ENCODE peak calls at places on chromosomes 11 and 22, in seven cellular contexts. Y is WTC11, Q is neural progenitor cell, E is K562, D is heart right ventricle, T is choroid plexus epithelial cell, L is BJ. G is an unnamed sample.

GRCh38 chr11:73705053-73705452 is 55.8 kb downstream of the RAB6A start:
- DNase-seq in Y (no peak), Q (no peak), E (no peak), D (no peak), T (no peak), L (no peak), G (no peak)

GRCh38 chr22:48156603-48157355 is 1394.3 kb downstream of the TBC1D22A start:
- DNase-seq in Y (no peak), Q (no peak), E (no peak), D (no peak), T (no peak), L (no peak), G (no peak)

GRCh38 chr22:32661737-32662586 is 139.5 kb upstream of the TIMP3 start:
- DNase-seq in Y (no peak), Q (no peak), E (no peak), D (no peak), T (no peak), L (peak; percentile 72), G (no peak)

GRCh38 chr11:75440960-75441803 is 8.2 kb upstream of the KLHL35 start:
- DNase-seq in Y (no peak), Q (no peak), E (no peak), D (no peak), T (no peak), L (no peak), G (no peak)

GRCh38 chr22:20605328-20605727 is 97.9 kb downstream of the MED15 start:
- DNase-seq in Y (no peak), Q (no peak), E (no peak), D (no peak), T (no peak), L (no peak), G (no peak)

GRCh38 chr22:27686534-27686933 is 115.0 kb downstream of the MN1 start:
- DNase-seq in Y (no peak), Q (no peak), E (no peak), D (peak; percentile 89), T (peak; percentile 95), L (peak; percentile 5), G (no peak)

GRCh38 chr11:69241844-69242582 is 51.9 kb upstream of the MYEOV start:
- DNase-seq in Y (no peak), Q (no peak), E (no peak), D (no peak), T (no peak), L (no peak), G (no peak)

GRCh38 chr11:56521955-56522354 is 21.1 kb downstream of the OR5M11 start:
- DNase-seq in Y (peak; percentile 16), Q (peak; percentile 24), E (no peak), D (no peak), T (no peak), L (no peak), G (no peak)

GRCh38 chr22:42673898-42674390 is 24.8 kb upstream of the CYB5R3 start:
- DNase-seq in Y (no peak), Q (no peak), E (no peak), D (no peak), T (peak; percentile 24), L (no peak), G (no peak)

GRCh38 chr22:39431821-39432251 is 25.0 kb upstream of the MGAT3 start:
- DNase-seq in Y (no peak), Q (no peak), E (no peak), D (peak; percentile 76), T (peak; percentile 44), L (no peak), G (no peak)

DNA sequence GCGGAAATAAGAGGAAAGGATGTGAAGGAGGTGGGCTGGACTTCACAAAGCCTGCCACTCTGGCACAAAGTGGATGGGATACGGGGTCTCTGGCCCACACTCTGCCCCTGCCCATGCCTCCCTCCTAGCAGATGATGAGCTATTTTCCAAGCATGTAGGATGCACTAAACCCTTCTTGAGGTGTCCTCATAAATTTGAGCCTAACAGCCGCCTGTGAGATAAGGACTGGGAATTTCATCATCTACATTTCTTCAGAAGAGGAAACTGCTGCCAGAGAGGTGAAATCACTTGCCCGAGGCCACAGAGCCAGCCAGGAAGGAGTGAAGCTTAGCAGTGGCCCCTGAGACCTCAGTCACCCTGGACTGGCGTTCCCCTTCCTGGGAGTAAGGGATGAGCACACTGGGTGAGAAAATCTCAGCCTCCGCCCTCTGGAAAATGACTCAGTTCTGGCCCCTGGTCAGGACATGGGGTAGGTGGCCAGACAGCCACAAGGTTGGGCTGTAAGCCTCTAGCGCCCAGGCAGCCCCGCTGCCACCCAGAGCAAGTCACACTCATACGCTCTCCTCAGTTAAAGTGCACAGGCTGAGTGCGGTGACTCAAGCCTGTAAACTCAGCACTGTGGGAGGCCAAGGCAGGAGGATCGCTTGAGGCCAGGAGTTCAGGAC is 27.9 kb downstream of the MB start:
- DNase-seq in Y (no peak), Q (no peak), E (no peak), D (no peak), T (peak; percentile 62), L (peak; percentile 92), G (no peak)
- TF ChIP-seq CTCF in Y (no peak), Q (no peak), E (no peak), D (no peak), T (no peak), L (peak; percentile 17), G (no peak)

GRCh38 chr11:1241706-1242105 is 18.8 kb downstream of the MUC5B start:
- DNase-seq in Y (no peak), Q (no peak), E (no peak), D (no peak), T (no peak), L (no peak), G (no peak)
- TF ChIP-seq CTCF in Y (no peak), Q (no peak), E (no peak), D (no peak), T (no peak), L (no peak), G (no peak)

GRCh38 chr11:15158351-15159015 is 43.8 kb downstream of the INSC start:
- DNase-seq in Y (no peak), Q (no peak), E (no peak), D (no peak), T (peak; percentile 70), L (peak; percentile 52), G (no peak)

GRCh38 chr11:15157738-15158137 is 43.0 kb downstream of the INSC start:
- DNase-seq in Y (no peak), Q (no peak), E (no peak), D (no peak), T (no peak), L (no peak), G (no peak)

GRCh38 chr11:15161746-15162145 is 47.0 kb downstream of the INSC start:
- DNase-seq in Y (no peak), Q (no peak), E (no peak), D (no peak), T (no peak), L (no peak), G (no peak)

GRCh38 chr11:15157181-15157580 is 42.5 kb downstream of the INSC start:
- DNase-seq in Y (no peak), Q (no peak), E (no peak), D (no peak), T (peak; percentile 81), L (peak; percentile 43), G (no peak)

DNA sequence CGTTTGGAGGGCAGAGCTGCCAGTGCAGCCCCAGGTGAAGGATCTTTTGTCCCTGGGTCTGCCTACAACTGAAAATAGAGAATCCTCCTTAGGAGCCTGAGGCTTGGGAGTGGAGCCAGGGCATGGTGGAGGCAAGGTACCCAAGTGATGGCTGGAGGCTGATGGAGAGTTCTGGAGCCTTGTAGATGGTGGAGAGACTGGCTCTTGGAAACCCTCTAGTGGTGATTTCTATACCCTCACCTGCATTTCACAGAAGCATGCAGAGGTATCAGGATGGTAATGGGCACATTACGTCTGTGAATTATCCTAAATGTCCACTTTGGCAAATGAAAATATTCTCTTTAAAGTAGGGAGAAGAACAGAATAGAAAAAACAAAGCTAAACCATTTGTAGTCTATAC is 44.4 kb downstream of the INSC start:
- DNase-seq in Y (no peak), Q (peak; percentile 38), E (peak; percentile 25), D (no peak), T (peak; percentile 70), L (no peak), G (no peak)
- TF ChIP-seq CTCF in Y (peak; percentile 42), Q (peak; percentile 68), E (peak; percentile 42), D (no peak), T (peak; percentile 80), L (peak; percentile 63), G (peak; percentile 69)

GRCh38 chr11:80136991-80137390 is 696.2 kb upstream of the TENM4 start:
- DNase-seq in Y (no peak), Q (no peak), E (no peak), D (no peak), T (peak; percentile 54), L (no peak), G (no peak)
- TF ChIP-seq CTCF in Y (no peak), Q (no peak), E (no peak), D (no peak), T (peak; percentile 5), L (no peak), G (no peak)

GRCh38 chr11:64918056-64918455 is 1.0 kb upstream of the ATG2A start:
- DNase-seq in Y (no peak), Q (peak; percentile 33), E (no peak), D (no peak), T (peak; percentile 84), L (no peak), G (no peak)
- TF ChIP-seq CTCF in Y (no peak), Q (peak; percentile 8), E (peak; percentile 50), D (no peak), T (peak; percentile 48), L (peak; percentile 28), G (no peak)

DNA sequence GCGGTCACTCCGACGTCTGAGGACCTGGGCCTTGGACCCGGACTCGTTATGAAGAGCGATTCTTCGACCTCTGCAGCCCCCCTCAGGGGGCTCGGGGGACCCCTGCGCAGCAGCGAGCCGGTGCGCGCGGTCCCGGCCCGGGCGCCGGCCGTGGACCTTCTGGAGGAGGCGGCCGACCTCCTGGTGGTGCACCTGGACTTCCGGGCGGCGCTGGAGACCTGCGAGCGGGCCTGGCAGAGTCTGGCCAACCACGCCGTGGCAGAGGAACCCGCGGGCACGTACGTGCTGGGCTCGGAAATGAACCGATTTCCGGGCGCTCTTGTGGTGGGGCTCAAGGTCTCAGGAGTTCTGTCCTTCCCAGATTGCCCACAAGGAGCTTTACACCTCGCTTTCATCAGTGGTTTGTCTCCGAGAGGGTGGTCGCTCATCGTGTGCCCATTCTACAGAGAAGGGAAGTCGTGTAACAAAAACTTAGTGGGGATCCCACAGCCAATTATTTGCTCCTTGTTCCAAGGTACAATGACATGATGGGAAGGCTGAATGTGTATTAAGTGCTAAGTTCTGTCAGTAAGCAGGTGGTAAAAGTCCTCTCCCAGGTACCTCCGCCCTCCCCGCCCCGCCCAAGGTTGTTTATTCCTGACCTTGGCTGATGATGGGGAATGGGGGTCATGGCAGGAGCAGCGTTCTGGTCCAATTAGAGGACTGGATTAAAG is 695 bp downstream of the PEX26 start:
- DNase-seq in Y (peak; percentile 34), Q (no peak), E (peak; percentile 75), D (no peak), T (peak; percentile 30), L (no peak), G (no peak)
- TF ChIP-seq CTCF in Y (no peak), Q (peak; percentile 5), E (peak; percentile 3), D (no peak), T (no peak), L (peak; percentile 20), G (peak; percentile 25)

DNA sequence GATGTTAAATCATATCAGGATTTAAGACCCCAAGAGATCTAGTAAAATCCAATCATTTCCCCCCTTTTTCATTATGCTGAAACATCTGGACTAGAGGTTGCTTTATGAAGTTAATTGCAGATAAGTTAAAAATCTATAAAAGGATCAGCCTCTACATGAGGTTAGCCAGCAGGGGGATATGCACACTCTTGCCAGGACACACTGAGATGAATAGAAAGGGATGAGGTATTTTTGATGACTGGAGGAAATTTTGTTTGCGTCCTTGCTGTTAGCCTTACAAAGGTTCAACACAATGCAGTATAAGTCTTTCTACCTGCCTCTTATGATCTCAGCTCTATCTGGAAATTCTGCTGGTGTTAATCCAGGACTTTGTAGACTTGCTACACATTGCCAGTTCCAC is 1034.3 kb downstream of the LRRC4C start:
- DNase-seq in Y (no peak), Q (no peak), E (no peak), D (no peak), T (no peak), L (no peak), G (no peak)
- TF ChIP-seq CTCF in Y (no peak), Q (peak; percentile 22), E (no peak), D (no peak), T (peak; percentile 13), L (no peak), G (peak; percentile 39)